ENCODE peak calls at places on chromosomes 16 and 17, in eight cellular contexts. One of them, this sample, is unnamed.

GRCh38 chr16:8958344-8958808 is 5.3 kb downstream of the USP7 start:
- DNase-seq in testis: peak
- DNase-seq in CD8-positive, alpha-beta memory T cell: peak
- DNase-seq in A549: no peak
- DNase-seq in ovary: no peak
- DNase-seq in choroid plexus epithelial cell: peak
- DNase-seq in fibroblast of pulmonary artery: peak
- DNase-seq in IMR-90: peak
- DNase-seq in this sample: no peak

GRCh38 chr17:20008242-20009051 is 712 bp upstream of the SPECC1 start:
- DNase-seq in testis: peak
- DNase-seq in CD8-positive, alpha-beta memory T cell: peak
- DNase-seq in A549: peak
- DNase-seq in ovary: peak
- DNase-seq in choroid plexus epithelial cell: no peak
- DNase-seq in fibroblast of pulmonary artery: peak
- DNase-seq in IMR-90: no peak
- DNase-seq in this sample: no peak

GRCh38 chr17:4901108-4901647 is 1.7 kb downstream of the CHRNE start:
- DNase-seq in testis: no peak
- DNase-seq in CD8-positive, alpha-beta memory T cell: no peak
- DNase-seq in A549: no peak
- DNase-seq in ovary: no peak
- DNase-seq in choroid plexus epithelial cell: no peak
- DNase-seq in fibroblast of pulmonary artery: no peak
- DNase-seq in IMR-90: no peak
- DNase-seq in this sample: no peak

GRCh38 chr16:11248133-11248532 is 7.9 kb downstream of the SOCS1 start:
- DNase-seq in testis: no peak
- DNase-seq in CD8-positive, alpha-beta memory T cell: no peak
- DNase-seq in A549: no peak
- DNase-seq in ovary: no peak
- DNase-seq in choroid plexus epithelial cell: no peak
- DNase-seq in fibroblast of pulmonary artery: no peak
- DNase-seq in IMR-90: peak
- DNase-seq in this sample: no peak

GRCh38 chr17:17570798-17571716 is 20.5 kb downstream of the PEMT start:
- DNase-seq in testis: peak
- DNase-seq in CD8-positive, alpha-beta memory T cell: no peak
- DNase-seq in A549: no peak
- DNase-seq in ovary: peak
- DNase-seq in choroid plexus epithelial cell: no peak
- DNase-seq in fibroblast of pulmonary artery: no peak
- DNase-seq in IMR-90: no peak
- DNase-seq in this sample: no peak

GRCh38 chr16:6682142-6682811 is 650.4 kb upstream of the RBFOX1 start:
- DNase-seq in testis: peak
- DNase-seq in CD8-positive, alpha-beta memory T cell: no peak
- DNase-seq in A549: peak
- DNase-seq in ovary: no peak
- DNase-seq in choroid plexus epithelial cell: no peak
- DNase-seq in fibroblast of pulmonary artery: no peak
- DNase-seq in IMR-90: no peak
- DNase-seq in this sample: peak

GRCh38 chr16:727291-727977 is 528 bp downstream of the HAGHL start:
- DNase-seq in testis: no peak
- DNase-seq in CD8-positive, alpha-beta memory T cell: no peak
- DNase-seq in A549: no peak
- DNase-seq in ovary: no peak
- DNase-seq in choroid plexus epithelial cell: no peak
- DNase-seq in fibroblast of pulmonary artery: no peak
- DNase-seq in IMR-90: no peak
- DNase-seq in this sample: no peak

GRCh38 chr16:11907160-11907970 is 8.4 kb downstream of the GSPT1 start:
- DNase-seq in testis: no peak
- DNase-seq in CD8-positive, alpha-beta memory T cell: no peak
- DNase-seq in A549: no peak
- DNase-seq in ovary: no peak
- DNase-seq in choroid plexus epithelial cell: no peak
- DNase-seq in fibroblast of pulmonary artery: no peak
- DNase-seq in IMR-90: no peak
- DNase-seq in this sample: no peak

GRCh38 chr17:9272506-9272905 is 251.2 kb downstream of the NTN1 start:
- DNase-seq in testis: no peak
- DNase-seq in CD8-positive, alpha-beta memory T cell: no peak
- DNase-seq in A549: no peak
- DNase-seq in ovary: no peak
- DNase-seq in choroid plexus epithelial cell: no peak
- DNase-seq in fibroblast of pulmonary artery: no peak
- DNase-seq in IMR-90: no peak
- DNase-seq in this sample: no peak

GRCh38 chr17:8079291-8080207 is 8.0 kb downstream of the ALOX12B start:
- DNase-seq in testis: peak
- DNase-seq in CD8-positive, alpha-beta memory T cell: peak
- DNase-seq in A549: peak
- DNase-seq in ovary: peak
- DNase-seq in choroid plexus epithelial cell: peak
- DNase-seq in fibroblast of pulmonary artery: peak
- DNase-seq in IMR-90: peak
- DNase-seq in this sample: no peak

GRCh38 chr17:21495281-21495680 is 119.1 kb downstream of the KCNJ12 start:
- DNase-seq in testis: no peak
- DNase-seq in CD8-positive, alpha-beta memory T cell: no peak
- DNase-seq in A549: no peak
- DNase-seq in ovary: no peak
- DNase-seq in choroid plexus epithelial cell: no peak
- DNase-seq in fibroblast of pulmonary artery: no peak
- DNase-seq in IMR-90: no peak
- DNase-seq in this sample: no peak

GRCh38 chr17:4566785-4567184 is 6.4 kb upstream of the GGT6 start:
- DNase-seq in testis: peak
- DNase-seq in CD8-positive, alpha-beta memory T cell: no peak
- DNase-seq in A549: peak
- DNase-seq in ovary: peak
- DNase-seq in choroid plexus epithelial cell: peak
- DNase-seq in fibroblast of pulmonary artery: peak
- DNase-seq in IMR-90: peak
- DNase-seq in this sample: no peak

GRCh38 chr16:27722892-27723450 is 173.0 kb downstream of the KATNIP start:
- DNase-seq in testis: no peak
- DNase-seq in CD8-positive, alpha-beta memory T cell: no peak
- DNase-seq in A549: no peak
- DNase-seq in ovary: no peak
- DNase-seq in choroid plexus epithelial cell: no peak
- DNase-seq in fibroblast of pulmonary artery: no peak
- DNase-seq in IMR-90: no peak
- DNase-seq in this sample: no peak

GRCh38 chr17:13490906-13491502 is 110.7 kb downstream of the HS3ST3A1 start:
- DNase-seq in testis: no peak
- DNase-seq in CD8-positive, alpha-beta memory T cell: no peak
- DNase-seq in A549: no peak
- DNase-seq in ovary: no peak
- DNase-seq in choroid plexus epithelial cell: peak
- DNase-seq in fibroblast of pulmonary artery: no peak
- DNase-seq in IMR-90: peak
- DNase-seq in this sample: peak

GRCh38 chr17:7438050-7438614 is 1.2 kb upstream of the FGF11 start:
- DNase-seq in testis: peak
- DNase-seq in CD8-positive, alpha-beta memory T cell: peak
- DNase-seq in A549: no peak
- DNase-seq in ovary: no peak
- DNase-seq in choroid plexus epithelial cell: no peak
- DNase-seq in fibroblast of pulmonary artery: no peak
- DNase-seq in IMR-90: no peak
- DNase-seq in this sample: no peak

GRCh38 chr17:869567-870530 is 87.7 kb downstream of the MRM3 start:
- DNase-seq in testis: no peak
- DNase-seq in CD8-positive, alpha-beta memory T cell: no peak
- DNase-seq in A549: peak
- DNase-seq in ovary: no peak
- DNase-seq in choroid plexus epithelial cell: peak
- DNase-seq in fibroblast of pulmonary artery: peak
- DNase-seq in IMR-90: peak
- DNase-seq in this sample: no peak

GRCh38 chr17:79023180-79023705 is 726 bp upstream of the C1QTNF1 start:
- DNase-seq in testis: no peak
- DNase-seq in CD8-positive, alpha-beta memory T cell: no peak
- DNase-seq in A549: no peak
- DNase-seq in ovary: no peak
- DNase-seq in choroid plexus epithelial cell: no peak
- DNase-seq in fibroblast of pulmonary artery: peak
- DNase-seq in IMR-90: no peak
- DNase-seq in this sample: no peak

GRCh38 chr17:41792835-41793748 is 6.6 kb upstream of the JUP start:
- DNase-seq in testis: peak
- DNase-seq in CD8-positive, alpha-beta memory T cell: no peak
- DNase-seq in A549: peak
- DNase-seq in ovary: peak
- DNase-seq in choroid plexus epithelial cell: peak
- DNase-seq in fibroblast of pulmonary artery: peak
- DNase-seq in IMR-90: peak
- DNase-seq in this sample: no peak

GRCh38 chr17:2323629-2324314 is 12.5 kb downstream of the TSR1 start:
- DNase-seq in testis: no peak
- DNase-seq in CD8-positive, alpha-beta memory T cell: no peak
- DNase-seq in A549: no peak
- DNase-seq in ovary: no peak
- DNase-seq in choroid plexus epithelial cell: no peak
- DNase-seq in fibroblast of pulmonary artery: no peak
- DNase-seq in IMR-90: no peak
- DNase-seq in this sample: no peak

GRCh38 chr16:81710596-81710995 is 68.5 kb upstream of the PLCG2 start:
- DNase-seq in testis: no peak
- DNase-seq in CD8-positive, alpha-beta memory T cell: no peak
- DNase-seq in A549: peak
- DNase-seq in ovary: no peak
- DNase-seq in choroid plexus epithelial cell: no peak
- DNase-seq in fibroblast of pulmonary artery: no peak
- DNase-seq in IMR-90: no peak
- DNase-seq in this sample: no peak

GRCh38 chr17:81959362-81960129 is 1.4 kb downstream of the NOTUM start:
- DNase-seq in testis: peak
- DNase-seq in CD8-positive, alpha-beta memory T cell: peak
- DNase-seq in A549: peak
- DNase-seq in ovary: peak
- DNase-seq in choroid plexus epithelial cell: peak
- DNase-seq in fibroblast of pulmonary artery: peak
- DNase-seq in IMR-90: peak
- DNase-seq in this sample: no peak
- H3K4me3 ChIP-seq in testis: peak
- H3K4me3 ChIP-seq in CD8-positive, alpha-beta memory T cell: no peak
- H3K4me3 ChIP-seq in A549: peak
- H3K4me3 ChIP-seq in ovary: peak
- H3K4me3 ChIP-seq in choroid plexus epithelial cell: no peak
- H3K4me3 ChIP-seq in fibroblast of pulmonary artery: no peak
- H3K4me3 ChIP-seq in IMR-90: peak
- H3K4me3 ChIP-seq in this sample: peak

GRCh38 chr17:50558091-50558490 is 2.4 kb upstream of the CACNA1G start:
- DNase-seq in testis: no peak
- DNase-seq in CD8-positive, alpha-beta memory T cell: no peak
- DNase-seq in A549: no peak
- DNase-seq in ovary: no peak
- DNase-seq in choroid plexus epithelial cell: no peak
- DNase-seq in fibroblast of pulmonary artery: no peak
- DNase-seq in IMR-90: no peak
- DNase-seq in this sample: no peak
- H3K4me3 ChIP-seq in testis: no peak
- H3K4me3 ChIP-seq in CD8-positive, alpha-beta memory T cell: no peak
- H3K4me3 ChIP-seq in A549: no peak
- H3K4me3 ChIP-seq in ovary: no peak
- H3K4me3 ChIP-seq in choroid plexus epithelial cell: no peak
- H3K4me3 ChIP-seq in fibroblast of pulmonary artery: no peak
- H3K4me3 ChIP-seq in IMR-90: no peak
- H3K4me3 ChIP-seq in this sample: no peak

GRCh38 chr17:51029568-51030463 is 90.9 kb downstream of the SPAG9 start:
- DNase-seq in testis: no peak
- DNase-seq in CD8-positive, alpha-beta memory T cell: no peak
- DNase-seq in A549: no peak
- DNase-seq in ovary: no peak
- DNase-seq in choroid plexus epithelial cell: peak
- DNase-seq in fibroblast of pulmonary artery: peak
- DNase-seq in IMR-90: peak
- DNase-seq in this sample: no peak
- H3K4me3 ChIP-seq in testis: no peak
- H3K4me3 ChIP-seq in CD8-positive, alpha-beta memory T cell: peak
- H3K4me3 ChIP-seq in A549: no peak
- H3K4me3 ChIP-seq in ovary: no peak
- H3K4me3 ChIP-seq in choroid plexus epithelial cell: no peak
- H3K4me3 ChIP-seq in fibroblast of pulmonary artery: no peak
- H3K4me3 ChIP-seq in IMR-90: peak
- H3K4me3 ChIP-seq in this sample: peak

GRCh38 chr17:75959839-75960511 is 19.0 kb downstream of the ACOX1 start:
- DNase-seq in testis: no peak
- DNase-seq in CD8-positive, alpha-beta memory T cell: no peak
- DNase-seq in A549: no peak
- DNase-seq in ovary: no peak
- DNase-seq in choroid plexus epithelial cell: no peak
- DNase-seq in fibroblast of pulmonary artery: no peak
- DNase-seq in IMR-90: no peak
- DNase-seq in this sample: no peak

DNA sequence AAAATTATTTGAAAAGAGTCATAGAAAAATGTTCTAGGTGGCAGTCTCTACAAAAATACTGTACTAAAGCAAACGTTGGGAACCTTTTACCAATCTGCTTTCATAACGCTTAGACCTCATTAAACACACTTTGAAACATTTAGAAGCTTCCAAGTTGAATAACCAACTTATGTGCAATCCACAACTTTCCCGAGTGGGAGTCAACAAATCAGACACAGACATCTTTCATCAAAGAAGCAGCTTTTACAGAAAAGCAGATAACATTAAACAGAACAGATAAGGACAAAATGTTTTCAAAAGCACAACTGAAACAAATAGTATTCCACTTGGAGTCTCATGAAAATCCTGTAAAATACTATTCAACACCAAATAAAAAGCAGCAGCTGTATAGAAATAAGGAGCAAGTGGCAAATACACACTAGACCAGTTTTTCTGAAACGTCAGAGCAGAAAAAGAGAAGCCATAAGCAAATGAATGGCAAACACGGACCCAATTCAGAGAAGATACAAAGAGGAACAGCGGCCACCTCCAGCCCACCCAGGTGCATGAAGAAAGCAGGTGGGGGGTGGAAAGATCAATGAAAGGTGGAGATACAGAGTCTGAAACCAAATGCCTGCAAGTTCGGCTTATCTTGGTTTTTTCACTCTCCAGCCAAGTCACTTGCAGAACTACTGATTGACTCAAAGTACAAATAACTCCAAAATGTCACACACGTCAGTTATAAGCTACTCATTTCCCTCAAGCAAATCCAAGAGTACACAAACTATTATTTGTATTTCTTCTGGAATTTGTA is 18.4 kb upstream of the FBF1 start:
- DNase-seq in testis: no peak
- DNase-seq in CD8-positive, alpha-beta memory T cell: no peak
- DNase-seq in A549: no peak
- DNase-seq in ovary: no peak
- DNase-seq in choroid plexus epithelial cell: no peak
- DNase-seq in fibroblast of pulmonary artery: peak
- DNase-seq in IMR-90: no peak
- DNase-seq in this sample: no peak
- H3K4me3 ChIP-seq in testis: no peak
- H3K4me3 ChIP-seq in CD8-positive, alpha-beta memory T cell: no peak
- H3K4me3 ChIP-seq in A549: no peak
- H3K4me3 ChIP-seq in ovary: no peak
- H3K4me3 ChIP-seq in choroid plexus epithelial cell: no peak
- H3K4me3 ChIP-seq in fibroblast of pulmonary artery: no peak
- H3K4me3 ChIP-seq in IMR-90: no peak
- H3K4me3 ChIP-seq in this sample: no peak

GRCh38 chr16:74226361-74226979 is 70.1 kb upstream of the PSMD7 start:
- DNase-seq in testis: no peak
- DNase-seq in CD8-positive, alpha-beta memory T cell: no peak
- DNase-seq in A549: no peak
- DNase-seq in ovary: no peak
- DNase-seq in choroid plexus epithelial cell: peak
- DNase-seq in fibroblast of pulmonary artery: peak
- DNase-seq in IMR-90: peak
- DNase-seq in this sample: peak
- H3K4me3 ChIP-seq in testis: no peak
- H3K4me3 ChIP-seq in CD8-positive, alpha-beta memory T cell: no peak
- H3K4me3 ChIP-seq in A549: no peak
- H3K4me3 ChIP-seq in ovary: no peak
- H3K4me3 ChIP-seq in choroid plexus epithelial cell: no peak
- H3K4me3 ChIP-seq in fibroblast of pulmonary artery: no peak
- H3K4me3 ChIP-seq in IMR-90: no peak
- H3K4me3 ChIP-seq in this sample: no peak

This sample was measured in esophagus muscularis mucosa.